ENCODE peak calls at places on chromosomes 16 and 17, in four cellular contexts. T is heart left ventricle, Q is thoracic aorta, J is IMR-90. V is an unnamed sample. For H3K9me3, the result is how much of the 10 kb centered on the place peaks cover.

GRCh38 chr16:4214215-4214621 is 27.7 kb downstream of the SRL start:
- DNase-seq in T (peak), J (peak), Q (peak), V (no peak)

GRCh38 chr16:53960954-53961616 is 257.1 kb downstream of the FTO start:
- DNase-seq in T (no peak), J (no peak), Q (no peak), V (no peak)

GRCh38 chr16:24010440-24011089 is 174.8 kb downstream of the PRKCB start:
- DNase-seq in Q (no peak), T (peak), J (peak), V (peak)

GRCh38 chr17:80795090-80795609 is 196.5 kb upstream of the CHMP6 start:
- DNase-seq in Q (no peak), T (no peak), J (no peak), V (no peak)

GRCh38 chr16:67936876-67937605 is 391 bp upstream of the PSMB10 start:
- DNase-seq in T (no peak), Q (no peak), J (no peak), V (peak)

GRCh38 chr17:4559139-4559791 is 1.1 kb downstream of the GGT6 start:
- DNase-seq in T (no peak), J (no peak), Q (no peak), V (no peak)

GRCh38 chr17:19317359-19318095 is 45.0 kb downstream of the B9D1 start:
- DNase-seq in Q (no peak), J (peak), T (peak), V (no peak)

GRCh38 chr16:19527161-19527560 is 3.4 kb downstream of the CCP110 start:
- DNase-seq in T (no peak), Q (no peak), J (no peak), V (no peak)

GRCh38 chr17:74454197-74455024 is 12.0 kb upstream of the CD300A start:
- DNase-seq in Q (peak), T (no peak), J (peak), V (peak)

GRCh38 chr16:57178793-57179212 is 7.0 kb downstream of the PSME3IP1 start:
- DNase-seq in J (peak), Q (no peak), T (no peak), V (no peak)

GRCh38 chr17:74190807-74191206 is 12.7 kb upstream of the RPL38 start:
- DNase-seq in Q (no peak), T (no peak), J (no peak), V (no peak)

GRCh38 chr17:5281814-5282638 is at the start of gene RABEP1:
- DNase-seq in Q (peak), T (peak), J (peak), V (peak)

GRCh38 chr17:15247891-15248529 is 17.1 kb downstream of the PMP22 start:
- DNase-seq in Q (no peak), T (no peak), J (no peak), V (no peak)

GRCh38 chr17:4852504-4853075 is 19.4 kb downstream of the MINK1 start:
- DNase-seq in Q (no peak), T (no peak), J (peak), V (no peak)

GRCh38 chr17:57601328-57601727 is 143.8 kb downstream of the CCDC182 start:
- DNase-seq in T (peak), J (no peak), Q (no peak), V (no peak)

GRCh38 chr16:57999366-57999970 is 1.0 kb downstream of the ZNF319 start:
- DNase-seq in T (no peak), J (peak), Q (no peak), V (no peak)

GRCh38 chr16:5916711-5917191 is 819.2 kb upstream of the EEF2KMT start:
- DNase-seq in T (no peak), Q (no peak), J (no peak), V (no peak)

GRCh38 chr16:14353340-14353739 is 276.7 kb downstream of the PARN start:
- DNase-seq in J (no peak), T (no peak), Q (no peak), V (no peak)

GRCh38 chr17:63189930-63190329 is 223.9 kb downstream of the TANC2 start:
- DNase-seq in J (no peak), Q (no peak), T (no peak), V (no peak)

GRCh38 chr16:84406006-84406963 is 37.9 kb downstream of the ATP2C2 start:
- DNase-seq in Q (no peak), T (no peak), J (no peak), V (no peak)

GRCh38 chr16:3092501-3092991 is 6.5 kb downstream of the ZSCAN10 start:
- DNase-seq in Q (no peak), T (no peak), J (no peak), V (no peak)

GRCh38 chr16:56294599-56294998 is 103.3 kb downstream of the GNAO1 start:
- DNase-seq in T (no peak), J (peak), Q (no peak), V (no peak)

GRCh38 chr16:50445603-50446250 is 76.9 kb upstream of the BRD7 start:
- DNase-seq in Q (no peak), J (no peak), T (no peak), V (no peak)

GRCh38 chr17:28741358-28742349 is 2.2 kb upstream of the TRAF4 start:
- DNase-seq in T (peak), J (no peak), Q (no peak), V (no peak)

GRCh38 chr17:31579265-31579664 is 187.8 kb downstream of the RAB11FIP4 start:
- DNase-seq in J (peak), T (no peak), Q (no peak), V (no peak)

GRCh38 chr16:4865231-4865860 is 18.1 kb downstream of the UBN1 start:
- DNase-seq in J (no peak), T (no peak), Q (no peak), V (no peak)

GRCh38 chr16:85759631-85760419 is 8.9 kb upstream of the C16orf74 start:
- DNase-seq in J (no peak), T (peak), Q (no peak), V (no peak)

GRCh38 chr17:66228887-66229782 is at the start of gene APOH:
- DNase-seq in J (no peak), Q (no peak), T (no peak), V (no peak)

GRCh38 chr16:89615596-89616090 is 2.2 kb downstream of the DPEP1 start:
- DNase-seq in J (no peak), Q (no peak), T (no peak), V (no peak)

GRCh38 chr16:87602005-87602790 is at the start of gene JPH3:
- DNase-seq in Q (no peak), T (no peak), J (no peak), V (no peak)

GRCh38 chr16:89442588-89442987 is 47.8 kb downstream of the ANKRD11 start:
- DNase-seq in Q (no peak), T (peak), J (no peak), V (no peak)

GRCh38 chr16:22240023-22240697 is 34.1 kb downstream of the EEF2K start:
- DNase-seq in Q (no peak), J (peak), T (no peak), V (no peak)

GRCh38 chr16:1900452-1900774 is 17.8 kb downstream of the HS3ST6 start:
- DNase-seq in T (no peak), J (no peak), Q (no peak), V (no peak)
- H3K9me3 ChIP-seq in T (under half), J (under half), Q (under half), V (under half)

GRCh38 chr17:27065588-27065987 is 228.3 kb upstream of the WSB1 start:
- DNase-seq in Q (no peak), T (no peak), J (no peak), V (no peak)
- H3K9me3 ChIP-seq in Q (under half), T (under half), J (under half), V (under half)

DNA sequence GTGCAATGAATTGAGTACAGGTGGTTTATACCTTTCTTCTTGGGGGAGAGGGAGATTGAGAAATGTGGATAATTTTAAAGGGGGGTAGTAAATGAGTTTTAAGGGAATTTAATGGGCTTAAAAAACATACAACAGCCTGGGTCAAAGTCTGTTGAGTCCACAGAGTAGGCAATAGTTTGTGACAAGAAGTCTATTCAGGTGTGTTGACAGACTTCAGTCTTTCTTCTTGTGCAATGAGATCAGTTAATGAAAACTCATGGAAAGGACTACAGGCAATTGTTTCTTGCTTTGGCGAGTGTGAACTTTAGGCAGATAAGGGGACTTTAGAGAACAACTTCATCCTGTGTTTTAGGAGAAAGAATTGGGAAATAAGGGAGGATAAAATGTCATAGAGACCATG is 507.8 kb upstream of the CA10 start:
- DNase-seq in J (no peak), Q (no peak), T (no peak), V (no peak)
- H3K9me3 ChIP-seq in J (under half), Q (under half), T (under half), V (under half)

GRCh38 chr17:61700252-61700651 is 109.2 kb upstream of the NACA2 start:
- DNase-seq in Q (no peak), J (no peak), T (no peak), V (no peak)

GRCh38 chr17:61699694-61700093 is 108.7 kb upstream of the NACA2 start:
- DNase-seq in T (no peak), J (no peak), Q (no peak), V (no peak)

GRCh38 chr17:61701978-61702377 is 111.0 kb upstream of the NACA2 start:
- DNase-seq in J (no peak), Q (no peak), T (no peak), V (no peak)

GRCh38 chr17:61702450-61702849 is 111.4 kb upstream of the NACA2 start:
- DNase-seq in Q (no peak), T (no peak), J (no peak), V (no peak)

GRCh38 chr17:61701334-61701733 is 110.3 kb upstream of the NACA2 start:
- DNase-seq in T (no peak), Q (no peak), J (no peak), V (no peak)
- H3K9me3 ChIP-seq in T (under half), Q (under half), J (under half), V (under half)

DNA sequence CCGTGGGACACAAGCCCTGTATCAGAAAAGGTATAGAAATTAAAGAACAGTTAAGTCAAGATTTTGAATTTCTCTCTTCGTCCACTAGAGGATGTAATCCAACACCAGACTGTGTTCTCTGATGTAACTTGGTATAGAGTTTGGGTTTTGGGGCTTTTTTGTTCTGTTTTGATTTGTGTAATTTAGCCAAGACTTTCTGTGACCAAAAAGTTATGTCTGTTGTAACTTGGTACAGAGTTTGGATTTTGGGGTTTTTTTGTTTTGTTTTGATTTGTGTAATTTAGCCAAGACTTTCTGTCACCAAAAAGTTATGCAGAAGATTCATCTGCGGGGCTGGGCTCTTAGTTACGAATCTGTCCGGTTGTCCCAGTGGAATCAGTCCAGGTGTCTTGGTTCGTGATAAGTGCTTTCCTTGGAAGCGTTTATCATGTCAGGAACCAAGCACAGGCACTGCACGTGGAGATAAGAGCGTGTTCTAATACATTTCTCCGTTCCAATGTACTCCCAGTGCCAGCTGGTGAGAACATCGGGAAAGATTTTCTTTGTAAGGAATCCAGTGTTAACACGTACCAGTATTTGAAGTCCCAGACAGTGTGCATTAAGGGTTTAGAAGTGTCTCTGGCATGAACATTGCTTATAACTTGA is 44.1 kb upstream of the SEC14L1 start:
- DNase-seq in T (peak), Q (no peak), J (peak), V (no peak)
- H3K9me3 ChIP-seq in T (under half), Q (under half), J (under half), V (under half)

DNA sequence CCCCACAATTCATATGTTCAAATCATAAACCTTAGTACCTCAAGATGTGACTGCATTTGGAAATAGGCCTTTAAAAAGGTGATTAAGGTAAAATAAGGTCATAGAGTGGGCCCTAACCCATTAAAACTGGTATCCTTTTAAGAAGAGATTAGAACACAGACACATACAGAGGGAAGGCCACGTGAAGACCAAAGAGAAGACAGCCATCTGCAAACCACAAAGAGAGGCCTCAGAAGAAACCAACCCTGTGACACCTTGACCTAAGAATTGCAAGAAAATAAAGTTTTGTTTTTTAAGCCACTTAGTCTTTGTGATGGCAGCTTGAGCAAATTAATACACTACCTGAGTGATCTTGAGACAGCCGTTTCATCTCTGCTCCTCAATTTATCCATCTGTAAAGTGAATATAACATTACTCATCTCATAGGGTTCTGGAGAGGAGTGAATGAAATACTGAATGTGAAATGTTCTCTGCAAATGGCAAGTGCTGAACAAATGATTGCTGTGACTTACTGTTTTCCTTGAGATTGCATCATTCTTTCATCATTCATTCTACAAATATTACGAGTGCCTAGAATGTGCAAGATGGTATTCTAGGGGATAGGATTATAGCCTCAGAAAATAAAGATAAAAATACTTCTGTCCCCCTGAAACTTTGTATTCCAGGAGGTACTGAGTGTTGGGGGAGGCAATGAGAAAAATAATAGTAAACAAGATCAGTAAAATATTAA is 222.0 kb upstream of the CDH13 start:
- DNase-seq in J (no peak), T (no peak), Q (no peak), V (no peak)
- H3K9me3 ChIP-seq in J (under half), T (under half), Q (under half), V (under half)

GRCh38 chr16:35689764-35690163 is 2230.4 kb downstream of the TP53TG3F start:
- DNase-seq in T (no peak), Q (no peak), J (no peak), V (no peak)
- H3K9me3 ChIP-seq in T (under half), Q (under half), J (under half), V (under half)

GRCh38 chr16:35258381-35258780 is 1799.0 kb downstream of the TP53TG3F start:
- DNase-seq in J (no peak), Q (no peak), T (no peak), V (no peak)

GRCh38 chr16:35255186-35255803 is 1795.9 kb downstream of the TP53TG3F start:
- DNase-seq in T (no peak), Q (no peak), J (no peak), V (no peak)

GRCh38 chr16:35255816-35256215 is 1796.4 kb downstream of the TP53TG3F start:
- DNase-seq in J (no peak), Q (no peak), T (no peak), V (no peak)

GRCh38 chr16:35249051-35249450 is 1789.6 kb downstream of the TP53TG3F start:
- DNase-seq in Q (no peak), T (no peak), J (no peak), V (no peak)

DNA sequence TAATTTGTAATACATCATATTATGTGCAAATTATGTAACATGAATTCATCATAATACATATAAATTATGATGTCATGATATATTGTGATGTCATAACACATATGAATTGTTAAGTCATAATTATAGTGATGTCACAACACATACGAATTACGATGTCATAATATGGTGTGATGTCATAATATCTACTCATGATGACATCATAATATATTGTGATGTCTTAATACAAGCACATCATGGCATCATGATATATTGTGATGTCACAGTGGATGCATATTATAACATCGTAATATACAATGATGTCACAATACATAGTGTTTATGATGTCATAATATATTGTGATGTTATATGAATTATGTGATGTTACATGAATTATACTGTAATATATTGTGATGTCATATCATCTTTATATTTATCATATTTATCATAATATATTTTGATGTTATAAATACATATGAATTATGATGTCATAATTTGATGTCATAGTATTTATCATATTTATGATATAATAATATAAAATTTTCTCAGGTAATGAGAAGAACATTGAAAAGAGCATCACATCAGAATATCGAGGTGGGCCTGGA is 1793.0 kb downstream of the TP53TG3F start:
- DNase-seq in J (peak), Q (no peak), T (no peak), V (no peak)
- H3K9me3 ChIP-seq in J (under half), Q (under half), T (under half), V (under half)

GRCh38 chr16:10168258-10168657 is 14.0 kb downstream of the GRIN2A start:
- DNase-seq in Q (no peak), J (no peak), T (no peak), V (no peak)
- H3K9me3 ChIP-seq in Q (under half), J (under half), T (under half), V (under half)

GRCh38 chr16:35146723-35147458 is 1687.5 kb downstream of the TP53TG3F start:
- DNase-seq in J (no peak), T (no peak), Q (no peak), V (no peak)

GRCh38 chr16:35142809-35143192 is 1683.4 kb downstream of the TP53TG3F start:
- DNase-seq in Q (no peak), J (no peak), T (no peak), V (no peak)

GRCh38 chr16:35146031-35146710 is 1686.8 kb downstream of the TP53TG3F start:
- DNase-seq in Q (no peak), T (no peak), J (no peak), V (no peak)

GRCh38 chr16:35142147-35142808 is 1682.9 kb downstream of the TP53TG3F start:
- DNase-seq in Q (no peak), T (no peak), J (no peak), V (no peak)

GRCh38 chr16:35144212-35144932 is 1685.0 kb downstream of the TP53TG3F start:
- DNase-seq in J (no peak), Q (no peak), T (no peak), V (no peak)
- H3K9me3 ChIP-seq in J (half or more), Q (under half), T (under half), V (under half)

V was measured in T-helper 17 cell.